ENCODE peak calls at places on chromosomes 12 and 14, in nine cellular contexts. R, S, I, B, Y, T, V, G and D are unnamed samples.

GRCh38 chr12:91918431-91918830 is 227.2 kb downstream of the BTG1 start:
- DNase-seq in T (no peak), S (no peak), G (no peak), B (no peak), V (no peak), I (no peak), Y (no peak), R (no peak), D (no peak)

GRCh38 chr14:58239259-58240210 is 5.1 kb upstream of the PSMA3 start:
- DNase-seq in I (peak), V (peak), S (peak), T (peak), R (peak), G (no peak), B (peak), Y (peak), D (no peak)

GRCh38 chr12:14185441-14186192 is 179.9 kb upstream of the ATF7IP start:
- DNase-seq in Y (peak), R (peak), B (peak), S (no peak), G (peak), I (no peak), T (peak), V (no peak), D (peak)

GRCh38 chr12:65306603-65307501 is 28.4 kb downstream of the MSRB3 start:
- DNase-seq in T (peak), B (peak), R (peak), G (peak), I (peak), Y (no peak), S (no peak), V (peak), D (peak)

GRCh38 chr12:7142057-7142644 is 12.0 kb downstream of the CLSTN3 start:
- DNase-seq in R (peak), B (peak), I (no peak), Y (peak), T (peak), G (peak), S (no peak), V (no peak), D (peak)

GRCh38 chr12:96981053-96981452 is 74.0 kb downstream of the NEDD1 start:
- DNase-seq in R (no peak), V (no peak), S (no peak), T (peak), Y (no peak), I (no peak), B (peak), G (no peak), D (peak)

GRCh38 chr14:87102979-87103378 is 890.0 kb downstream of the GALC start:
- DNase-seq in B (peak), T (no peak), G (no peak), R (no peak), S (no peak), V (no peak), Y (no peak), I (no peak), D (no peak)

GRCh38 chr12:49636979-49637378 is 13.6 kb downstream of the PRPF40B start:
- DNase-seq in Y (peak), R (peak), G (peak), I (peak), S (peak), T (peak), B (peak), V (peak), D (no peak)

DNA sequence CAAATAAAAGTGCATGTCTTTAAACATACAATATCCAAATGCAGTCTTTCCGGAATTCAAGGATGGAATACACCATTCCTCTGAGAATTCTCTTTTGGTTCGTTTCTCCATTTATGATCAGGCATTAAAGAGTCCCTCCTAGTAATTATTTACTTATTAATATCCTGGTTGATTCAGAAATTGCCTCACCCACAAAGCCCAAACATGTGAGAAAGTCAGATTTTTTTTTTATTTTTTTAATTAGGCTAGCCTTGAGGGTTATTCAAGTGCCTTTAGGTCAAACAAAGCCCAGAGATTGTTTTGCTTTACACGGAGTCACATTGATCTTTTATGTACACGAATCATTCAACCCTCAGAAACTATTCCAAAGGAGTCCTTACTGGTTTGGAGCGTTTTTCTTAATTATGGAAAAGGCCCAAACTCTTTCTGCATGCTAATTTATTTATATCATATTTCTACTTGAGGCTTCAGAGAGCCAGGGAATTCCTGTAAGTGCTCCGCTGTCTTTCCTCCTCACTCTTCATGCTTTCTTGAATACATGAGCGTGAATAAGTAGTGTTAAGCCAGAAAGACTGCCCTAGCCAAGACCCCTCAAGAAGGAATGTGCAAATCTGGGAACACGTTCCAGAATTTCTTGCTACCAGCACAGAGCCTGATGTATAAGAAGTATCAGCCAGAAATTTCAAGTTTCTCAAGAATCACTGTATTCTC is 6.5 kb upstream of the TSPAN8 start:
- DNase-seq in V (no peak), Y (no peak), R (no peak), I (no peak), G (no peak), B (no peak), S (no peak), T (no peak), D (no peak)
- H3K27ac ChIP-seq in V (no peak), Y (peak), R (no peak), I (no peak), G (no peak), B (no peak), S (no peak), T (no peak), D (no peak)

DNA sequence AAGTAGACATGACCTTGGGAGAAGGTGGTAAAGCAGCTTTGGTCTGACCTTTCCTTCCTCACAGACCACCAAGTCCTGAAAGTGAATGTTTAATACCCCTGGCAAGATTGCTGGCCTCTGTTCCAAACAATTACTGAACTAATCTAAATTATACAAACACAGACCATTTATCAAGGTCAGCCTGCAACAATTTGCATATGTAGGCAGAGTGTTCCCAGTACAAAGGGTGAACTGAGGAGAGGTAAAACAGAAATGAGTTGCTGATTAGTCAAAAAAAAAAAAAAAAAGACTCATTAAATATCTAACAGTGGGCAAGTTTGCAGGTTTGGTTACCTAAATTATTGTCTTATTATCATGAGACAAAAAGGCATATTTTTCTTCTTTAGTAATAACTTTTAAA is 506.5 kb downstream of the TMEM117 start:
- DNase-seq in Y (no peak), T (no peak), S (no peak), I (no peak), B (no peak), V (no peak), R (no peak), G (no peak), D (no peak)
- TF ChIP-seq CTCF in Y (no peak), T (no peak), S (no peak), I (no peak), B (no peak), V (no peak), R (no peak), G (no peak), D (no peak)

DNA sequence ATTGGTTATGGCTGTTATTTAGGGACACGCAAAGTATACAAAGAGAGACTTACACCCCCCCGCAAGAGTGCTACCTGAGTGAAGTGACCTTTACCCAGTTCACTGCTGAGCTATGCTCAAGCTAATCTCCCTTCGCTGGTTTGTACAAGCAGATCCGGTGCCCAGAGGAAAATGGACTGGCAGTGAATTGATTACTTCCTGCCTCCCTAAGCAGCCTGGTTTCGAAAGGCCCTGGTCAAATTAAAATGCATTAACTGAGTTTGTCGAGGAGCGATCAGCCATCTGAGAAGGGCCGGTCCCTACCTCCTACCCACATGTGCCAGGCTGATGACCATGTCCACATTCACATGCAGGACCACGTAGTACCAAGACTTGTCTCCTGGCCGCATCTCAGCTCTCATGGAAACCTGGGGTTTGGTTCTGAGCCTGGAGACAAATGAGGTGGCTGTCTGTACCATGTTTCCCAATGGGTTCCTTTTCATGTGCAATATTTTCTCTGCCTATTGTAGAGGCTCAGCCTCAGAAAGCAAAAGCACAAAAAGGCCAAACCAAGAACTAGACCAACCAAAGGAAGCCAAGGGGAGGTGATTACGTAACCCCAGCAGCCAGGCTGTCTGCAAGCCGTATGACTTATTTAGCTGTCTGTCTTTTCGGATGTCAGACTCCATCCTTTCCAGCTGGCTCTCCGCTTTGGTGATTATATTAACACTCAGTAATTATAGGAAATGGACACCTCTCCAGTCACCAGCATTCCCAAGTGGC is 284.7 kb upstream of the PWP1 start:
- DNase-seq in R (no peak), S (peak), B (peak), G (peak), Y (no peak), T (peak), I (no peak), V (no peak), D (no peak)
- H3K27ac ChIP-seq in R (no peak), S (no peak), B (no peak), G (no peak), Y (no peak), T (peak), I (no peak), V (no peak), D (peak)

GRCh38 chr12:12724421-12725085 is 7.4 kb downstream of the CDKN1B start:
- DNase-seq in B (peak), R (peak), S (no peak), T (no peak), Y (no peak), V (peak), G (peak), I (no peak), D (no peak)
- TF ChIP-seq CTCF in B (no peak), R (no peak), S (no peak), T (no peak), Y (no peak), V (no peak), G (no peak), I (peak), D (no peak)